ENCODE peak calls at places on chromosomes 12 and 14, in seven cellular contexts. One of them, this sample, is unnamed.

GRCh38 chr12:119681139-119681538 is 13.2 kb downstream of the PRKAB1 start:
- DNase-seq in foreskin fibroblast: no peak
- DNase-seq in WTC11: no peak
- DNase-seq in mesothelial cell of epicardium: no peak
- DNase-seq in stimulated activated CD4-positive, alpha-beta T cell treated with anti-CD3 and anti-CD28 coated beads, Interleukin-4, amount 100 ng/mL, for 48 hours: no peak
- DNase-seq in activated CD4-positive, alpha-beta T cell treated with anti-CD3 and anti-CD28 coated beads, Interleukin-2, amount 50 U/mL, for 1 hour: no peak
- DNase-seq in stimulated activated effector memory CD8-positive, alpha-beta T cell treated with anti-CD3 and anti-CD28 coated beads, Interleukin-12 subunit alpha, Interleukin-12 subunit beta, amount 100 ng/mL, for 72 hours: no peak
- DNase-seq in this sample: no peak

GRCh38 chr12:75666126-75666979 is 154.9 kb upstream of the KRR1 start:
- DNase-seq in activated CD4-positive, alpha-beta T cell treated with anti-CD3 and anti-CD28 coated beads, Interleukin-2, amount 50 U/mL, for 1 hour: no peak
- DNase-seq in foreskin fibroblast: no peak
- DNase-seq in mesothelial cell of epicardium: no peak
- DNase-seq in stimulated activated effector memory CD8-positive, alpha-beta T cell treated with anti-CD3 and anti-CD28 coated beads, Interleukin-12 subunit alpha, Interleukin-12 subunit beta, amount 100 ng/mL, for 72 hours: no peak
- DNase-seq in WTC11: no peak
- DNase-seq in stimulated activated CD4-positive, alpha-beta T cell treated with anti-CD3 and anti-CD28 coated beads, Interleukin-4, amount 100 ng/mL, for 48 hours: no peak
- DNase-seq in this sample: no peak

GRCh38 chr14:54364555-54365415 is 32.0 kb upstream of the CDKN3 start:
- DNase-seq in WTC11: no peak
- DNase-seq in stimulated activated effector memory CD8-positive, alpha-beta T cell treated with anti-CD3 and anti-CD28 coated beads, Interleukin-12 subunit alpha, Interleukin-12 subunit beta, amount 100 ng/mL, for 72 hours: no peak
- DNase-seq in stimulated activated CD4-positive, alpha-beta T cell treated with anti-CD3 and anti-CD28 coated beads, Interleukin-4, amount 100 ng/mL, for 48 hours: no peak
- DNase-seq in activated CD4-positive, alpha-beta T cell treated with anti-CD3 and anti-CD28 coated beads, Interleukin-2, amount 50 U/mL, for 1 hour: no peak
- DNase-seq in mesothelial cell of epicardium: no peak
- DNase-seq in foreskin fibroblast: peak; percentile 41
- DNase-seq in this sample: no peak

GRCh38 chr12:14257734-14258467 is 107.6 kb upstream of the ATF7IP start:
- DNase-seq in WTC11: peak; percentile 98
- DNase-seq in stimulated activated effector memory CD8-positive, alpha-beta T cell treated with anti-CD3 and anti-CD28 coated beads, Interleukin-12 subunit alpha, Interleukin-12 subunit beta, amount 100 ng/mL, for 72 hours: peak; percentile 73
- DNase-seq in foreskin fibroblast: peak; percentile 99
- DNase-seq in mesothelial cell of epicardium: peak; percentile 61
- DNase-seq in stimulated activated CD4-positive, alpha-beta T cell treated with anti-CD3 and anti-CD28 coated beads, Interleukin-4, amount 100 ng/mL, for 48 hours: peak; percentile 81
- DNase-seq in activated CD4-positive, alpha-beta T cell treated with anti-CD3 and anti-CD28 coated beads, Interleukin-2, amount 50 U/mL, for 1 hour: peak; percentile 68
- DNase-seq in this sample: peak; percentile 87

GRCh38 chr12:49983892-49984291 is 11.1 kb downstream of the AQP6 start:
- DNase-seq in activated CD4-positive, alpha-beta T cell treated with anti-CD3 and anti-CD28 coated beads, Interleukin-2, amount 50 U/mL, for 1 hour: no peak
- DNase-seq in stimulated activated effector memory CD8-positive, alpha-beta T cell treated with anti-CD3 and anti-CD28 coated beads, Interleukin-12 subunit alpha, Interleukin-12 subunit beta, amount 100 ng/mL, for 72 hours: no peak
- DNase-seq in mesothelial cell of epicardium: no peak
- DNase-seq in stimulated activated CD4-positive, alpha-beta T cell treated with anti-CD3 and anti-CD28 coated beads, Interleukin-4, amount 100 ng/mL, for 48 hours: no peak
- DNase-seq in WTC11: no peak
- DNase-seq in foreskin fibroblast: peak; percentile 91
- DNase-seq in this sample: no peak

GRCh38 chr12:107368586-107368985 is 275.2 kb upstream of the CRY1 start:
- DNase-seq in WTC11: no peak
- DNase-seq in activated CD4-positive, alpha-beta T cell treated with anti-CD3 and anti-CD28 coated beads, Interleukin-2, amount 50 U/mL, for 1 hour: no peak
- DNase-seq in foreskin fibroblast: no peak
- DNase-seq in mesothelial cell of epicardium: no peak
- DNase-seq in stimulated activated effector memory CD8-positive, alpha-beta T cell treated with anti-CD3 and anti-CD28 coated beads, Interleukin-12 subunit alpha, Interleukin-12 subunit beta, amount 100 ng/mL, for 72 hours: no peak
- DNase-seq in stimulated activated CD4-positive, alpha-beta T cell treated with anti-CD3 and anti-CD28 coated beads, Interleukin-4, amount 100 ng/mL, for 48 hours: no peak
- DNase-seq in this sample: peak; percentile 31

GRCh38 chr12:22396253-22396652 is 61.7 kb upstream of the ST8SIA1 start:
- DNase-seq in mesothelial cell of epicardium: no peak
- DNase-seq in foreskin fibroblast: no peak
- DNase-seq in WTC11: no peak
- DNase-seq in stimulated activated effector memory CD8-positive, alpha-beta T cell treated with anti-CD3 and anti-CD28 coated beads, Interleukin-12 subunit alpha, Interleukin-12 subunit beta, amount 100 ng/mL, for 72 hours: no peak
- DNase-seq in activated CD4-positive, alpha-beta T cell treated with anti-CD3 and anti-CD28 coated beads, Interleukin-2, amount 50 U/mL, for 1 hour: peak; percentile 16
- DNase-seq in stimulated activated CD4-positive, alpha-beta T cell treated with anti-CD3 and anti-CD28 coated beads, Interleukin-4, amount 100 ng/mL, for 48 hours: no peak
- DNase-seq in this sample: no peak

GRCh38 chr12:101875112-101875961 is 2.0 kb upstream of the DRAM1 start:
- DNase-seq in activated CD4-positive, alpha-beta T cell treated with anti-CD3 and anti-CD28 coated beads, Interleukin-2, amount 50 U/mL, for 1 hour: no peak
- DNase-seq in stimulated activated effector memory CD8-positive, alpha-beta T cell treated with anti-CD3 and anti-CD28 coated beads, Interleukin-12 subunit alpha, Interleukin-12 subunit beta, amount 100 ng/mL, for 72 hours: no peak
- DNase-seq in WTC11: no peak
- DNase-seq in mesothelial cell of epicardium: no peak
- DNase-seq in stimulated activated CD4-positive, alpha-beta T cell treated with anti-CD3 and anti-CD28 coated beads, Interleukin-4, amount 100 ng/mL, for 48 hours: no peak
- DNase-seq in foreskin fibroblast: no peak
- DNase-seq in this sample: no peak

GRCh38 chr12:46604684-46605083 is 221.1 kb downstream of the SLC38A4 start:
- DNase-seq in stimulated activated effector memory CD8-positive, alpha-beta T cell treated with anti-CD3 and anti-CD28 coated beads, Interleukin-12 subunit alpha, Interleukin-12 subunit beta, amount 100 ng/mL, for 72 hours: no peak
- DNase-seq in WTC11: no peak
- DNase-seq in activated CD4-positive, alpha-beta T cell treated with anti-CD3 and anti-CD28 coated beads, Interleukin-2, amount 50 U/mL, for 1 hour: no peak
- DNase-seq in mesothelial cell of epicardium: no peak
- DNase-seq in foreskin fibroblast: no peak
- DNase-seq in stimulated activated CD4-positive, alpha-beta T cell treated with anti-CD3 and anti-CD28 coated beads, Interleukin-4, amount 100 ng/mL, for 48 hours: no peak
- DNase-seq in this sample: no peak

GRCh38 chr14:90836692-90837063 is 20.4 kb upstream of the TTC7B start:
- DNase-seq in stimulated activated effector memory CD8-positive, alpha-beta T cell treated with anti-CD3 and anti-CD28 coated beads, Interleukin-12 subunit alpha, Interleukin-12 subunit beta, amount 100 ng/mL, for 72 hours: no peak
- DNase-seq in stimulated activated CD4-positive, alpha-beta T cell treated with anti-CD3 and anti-CD28 coated beads, Interleukin-4, amount 100 ng/mL, for 48 hours: no peak
- DNase-seq in WTC11: no peak
- DNase-seq in foreskin fibroblast: no peak
- DNase-seq in mesothelial cell of epicardium: no peak
- DNase-seq in activated CD4-positive, alpha-beta T cell treated with anti-CD3 and anti-CD28 coated beads, Interleukin-2, amount 50 U/mL, for 1 hour: no peak
- DNase-seq in this sample: no peak

GRCh38 chr14:75800792-75801191 is 139.7 kb downstream of the TTLL5 start:
- DNase-seq in stimulated activated effector memory CD8-positive, alpha-beta T cell treated with anti-CD3 and anti-CD28 coated beads, Interleukin-12 subunit alpha, Interleukin-12 subunit beta, amount 100 ng/mL, for 72 hours: no peak
- DNase-seq in mesothelial cell of epicardium: no peak
- DNase-seq in foreskin fibroblast: no peak
- DNase-seq in WTC11: peak; percentile 64
- DNase-seq in stimulated activated CD4-positive, alpha-beta T cell treated with anti-CD3 and anti-CD28 coated beads, Interleukin-4, amount 100 ng/mL, for 48 hours: no peak
- DNase-seq in activated CD4-positive, alpha-beta T cell treated with anti-CD3 and anti-CD28 coated beads, Interleukin-2, amount 50 U/mL, for 1 hour: no peak
- DNase-seq in this sample: no peak

GRCh38 chr12:13982010-13982409 is 608 bp upstream of the GRIN2B start:
- DNase-seq in stimulated activated CD4-positive, alpha-beta T cell treated with anti-CD3 and anti-CD28 coated beads, Interleukin-4, amount 100 ng/mL, for 48 hours: peak; percentile 12
- DNase-seq in activated CD4-positive, alpha-beta T cell treated with anti-CD3 and anti-CD28 coated beads, Interleukin-2, amount 50 U/mL, for 1 hour: no peak
- DNase-seq in WTC11: peak; percentile 92
- DNase-seq in mesothelial cell of epicardium: no peak
- DNase-seq in stimulated activated effector memory CD8-positive, alpha-beta T cell treated with anti-CD3 and anti-CD28 coated beads, Interleukin-12 subunit alpha, Interleukin-12 subunit beta, amount 100 ng/mL, for 72 hours: no peak
- DNase-seq in foreskin fibroblast: no peak
- DNase-seq in this sample: no peak

GRCh38 chr14:96104469-96105057 is 65.4 kb downstream of the C14orf132 start:
- DNase-seq in mesothelial cell of epicardium: no peak
- DNase-seq in WTC11: no peak
- DNase-seq in stimulated activated CD4-positive, alpha-beta T cell treated with anti-CD3 and anti-CD28 coated beads, Interleukin-4, amount 100 ng/mL, for 48 hours: no peak
- DNase-seq in activated CD4-positive, alpha-beta T cell treated with anti-CD3 and anti-CD28 coated beads, Interleukin-2, amount 50 U/mL, for 1 hour: no peak
- DNase-seq in foreskin fibroblast: peak; percentile 99
- DNase-seq in stimulated activated effector memory CD8-positive, alpha-beta T cell treated with anti-CD3 and anti-CD28 coated beads, Interleukin-12 subunit alpha, Interleukin-12 subunit beta, amount 100 ng/mL, for 72 hours: no peak
- DNase-seq in this sample: no peak

GRCh38 chr14:59918824-59919581 is 941 bp upstream of the LRRC9 start:
- DNase-seq in stimulated activated effector memory CD8-positive, alpha-beta T cell treated with anti-CD3 and anti-CD28 coated beads, Interleukin-12 subunit alpha, Interleukin-12 subunit beta, amount 100 ng/mL, for 72 hours: no peak
- DNase-seq in WTC11: no peak
- DNase-seq in activated CD4-positive, alpha-beta T cell treated with anti-CD3 and anti-CD28 coated beads, Interleukin-2, amount 50 U/mL, for 1 hour: no peak
- DNase-seq in stimulated activated CD4-positive, alpha-beta T cell treated with anti-CD3 and anti-CD28 coated beads, Interleukin-4, amount 100 ng/mL, for 48 hours: no peak
- DNase-seq in foreskin fibroblast: no peak
- DNase-seq in mesothelial cell of epicardium: no peak
- DNase-seq in this sample: no peak